ENCODE peak calls at places on chromosomes 2 and 18, in ten cellular contexts. B is mucosa of gallbladder; G is pancreas; R is GDM1; A is HCEC 1CT; P is NCI-H1105; Z is activated naive CD4-positive, alpha-beta T cell; L is heart left ventricle; J is stimulated activated CD4-positive, alpha-beta T cell treated with anti-CD3 and anti-CD28 coated beads, Interleukin-12 subunit alpha, Interleukin-12 subunit beta, amount 100 ng/mL, for 4 hours; S is GM04503. Y is an unnamed sample.

GRCh38 chr2:75547345-75548035 is 13.2 kb downstream of the EVA1A start:
- DNase-seq in B (no peak), G (no peak), R (no peak), A (peak; percentile 75), P (no peak), Z (no peak), L (no peak), J (no peak), S (no peak), Y (no peak)

GRCh38 chr2:36692078-36692477 is 4.4 kb upstream of the VIT start:
- DNase-seq in B (no peak), G (no peak), R (no peak), A (no peak), P (no peak), Z (no peak), L (no peak), J (no peak), S (no peak), Y (no peak)

GRCh38 chr2:55364189-55365055 is 55.2 kb downstream of the CCDC88A start:
- DNase-seq in B (peak; percentile 56), G (peak; percentile 67), R (no peak), A (peak; percentile 91), P (no peak), Z (no peak), L (no peak), J (no peak), S (peak; percentile 89), Y (peak; percentile 96)

GRCh38 chr2:26349690-26350089 is 3.1 kb upstream of the ADGRF3 start:
- DNase-seq in B (no peak), G (no peak), R (no peak), A (no peak), P (no peak), Z (no peak), L (no peak), J (no peak), S (no peak), Y (no peak)

GRCh38 chr2:174711206-174711605 is 53.1 kb downstream of the CHRNA1 start:
- DNase-seq in B (no peak), G (no peak), R (no peak), A (no peak), P (no peak), Z (no peak), L (no peak), J (no peak), S (no peak), Y (no peak)

GRCh38 chr2:199798004-199798403 is 53.0 kb downstream of the FTCDNL1 start:
- DNase-seq in B (no peak), G (no peak), R (no peak), A (no peak), P (no peak), Z (no peak), L (no peak), J (no peak), S (no peak), Y (no peak)

GRCh38 chr18:48996041-48996440 is 45.3 kb upstream of the SMAD7 start:
- DNase-seq in B (no peak), G (no peak), R (no peak), A (no peak), P (no peak), Z (no peak), L (peak; percentile 6), J (no peak), S (no peak), Y (no peak)

GRCh38 chr2:22361571-22361970 is 1023.4 kb upstream of the KLHL29 start:
- DNase-seq in B (no peak), G (no peak), R (no peak), A (no peak), P (no peak), Z (no peak), L (no peak), J (no peak), S (no peak), Y (no peak)

GRCh38 chr2:157411624-157412336 is 32.1 kb downstream of the CYTIP start:
- DNase-seq in B (no peak), G (no peak), R (no peak), A (no peak), P (no peak), Z (no peak), L (no peak), J (no peak), S (no peak), Y (no peak)

GRCh38 chr2:3146772-3147640 is 230.6 kb downstream of the EIPR1 start:
- DNase-seq in B (no peak), G (no peak), R (no peak), A (no peak), P (no peak), Z (no peak), L (no peak), J (no peak), S (no peak), Y (no peak)

GRCh38 chr2:1736997-1737480 is 7.3 kb downstream of the PXDN start:
- DNase-seq in B (no peak), G (no peak), R (no peak), A (peak; percentile 84), P (no peak), Z (no peak), L (no peak), J (no peak), S (peak; percentile 42), Y (peak; percentile 92)

GRCh38 chr18:62663731-62664336 is 51.5 kb upstream of the PHLPP1 start:
- DNase-seq in B (no peak), G (no peak), R (no peak), A (no peak), P (no peak), Z (no peak), L (no peak), J (no peak), S (no peak), Y (peak; percentile 80)

GRCh38 chr18:3213231-3214059 is 6.3 kb downstream of the MYOM1 start:
- DNase-seq in B (no peak), G (peak; percentile 33), R (peak; percentile 3), A (no peak), P (no peak), Z (no peak), L (no peak), J (no peak), S (no peak), Y (no peak)

GRCh38 chr2:74334931-74335333 is 8.3 kb downstream of the SLC4A5 start:
- DNase-seq in B (peak; percentile 70), G (peak; percentile 48), R (peak; percentile 46), A (peak; percentile 61), P (peak; percentile 44), Z (peak; percentile 63), L (peak; percentile 76), J (peak; percentile 72), S (peak; percentile 19), Y (peak; percentile 82)

GRCh38 chr2:112216158-112216557 is 38.7 kb downstream of the ZC3H8 start:
- DNase-seq in B (no peak), G (no peak), R (no peak), A (no peak), P (no peak), Z (no peak), L (no peak), J (no peak), S (no peak), Y (peak; percentile 26)

GRCh38 chr2:237806334-237806733 is 7.8 kb downstream of the RBM44 start:
- DNase-seq in B (no peak), G (no peak), R (no peak), A (no peak), P (no peak), Z (no peak), L (no peak), J (no peak), S (no peak), Y (no peak)

GRCh38 chr2:85475801-85476610 is 57.5 kb downstream of the SH2D6 start:
- DNase-seq in B (no peak), G (no peak), R (peak; percentile 44), A (no peak), P (no peak), Z (no peak), L (no peak), J (no peak), S (no peak), Y (no peak)

GRCh38 chr18:55868909-55869308 is 280.9 kb upstream of the TCF4 start:
- DNase-seq in B (no peak), G (no peak), R (no peak), A (peak; percentile 79), P (no peak), Z (no peak), L (no peak), J (no peak), S (no peak), Y (peak; percentile 58)

GRCh38 chr2:170818294-170819104 is 1.8 kb downstream of the GAD1 start:
- DNase-seq in B (no peak), G (no peak), R (no peak), A (no peak), P (no peak), Z (no peak), L (no peak), J (no peak), S (no peak), Y (no peak)

GRCh38 chr2:10493636-10494281 is 45.6 kb upstream of the ODC1 start:
- DNase-seq in B (peak; percentile 40), G (no peak), R (no peak), A (peak; percentile 39), P (no peak), Z (no peak), L (peak; percentile 17), J (peak; percentile 65), S (no peak), Y (peak; percentile 99)

GRCh38 chr2:98483257-98483861 is 38.7 kb downstream of the INPP4A start:
- DNase-seq in B (no peak), G (no peak), R (no peak), A (no peak), P (no peak), Z (no peak), L (no peak), J (no peak), S (no peak), Y (peak; percentile 95)

GRCh38 chr2:159612255-159612901 is 4.0 kb downstream of the BAZ2B start:
- DNase-seq in B (no peak), G (no peak), R (no peak), A (peak; percentile 65), P (peak; percentile 37), Z (no peak), L (no peak), J (no peak), S (no peak), Y (no peak)

GRCh38 chr2:28896906-28897305 is 2.4 kb downstream of the WDR43 start:
- DNase-seq in B (no peak), G (no peak), R (no peak), A (peak; percentile 79), P (no peak), Z (no peak), L (no peak), J (no peak), S (peak; percentile 34), Y (peak; percentile 73)

GRCh38 chr18:78803104-78803503 is 176.5 kb upstream of the SALL3 start:
- DNase-seq in B (no peak), G (no peak), R (no peak), A (no peak), P (no peak), Z (no peak), L (no peak), J (no peak), S (no peak), Y (no peak)

GRCh38 chr18:24878289-24878688 is 417.9 kb downstream of the HRH4 start:
- DNase-seq in B (no peak), G (no peak), R (no peak), A (peak; percentile 7), P (no peak), Z (no peak), L (no peak), J (no peak), S (no peak), Y (peak; percentile 61)

GRCh38 chr2:219289537-219290361 is 10.6 kb downstream of the DNAJB2 start:
- DNase-seq in B (peak; percentile 51), G (no peak), R (no peak), A (peak; percentile 69), P (no peak), Z (no peak), L (peak; percentile 76), J (no peak), S (peak; percentile 58), Y (peak; percentile 72)

GRCh38 chr2:64453710-64454315 is at the start of gene LGALSL:
- DNase-seq in B (peak; percentile 66), G (peak; percentile 85), R (peak; percentile 11), A (peak; percentile 3), P (no peak), Z (no peak), L (peak; percentile 82), J (no peak), S (no peak), Y (peak; percentile 67)

GRCh38 chr2:160703648-160704585 is 210.3 kb upstream of the RBMS1 start:
- DNase-seq in B (no peak), G (no peak), R (peak; percentile 64), A (peak; percentile 9), P (no peak), Z (no peak), L (peak; percentile 27), J (no peak), S (no peak), Y (no peak)